ENCODE peak calls at places on chromosomes 6 and 20, in seven cellular contexts. Q is progenitor cell of endocrine pancreas, N is HFF-Myc, R is neural crest cell, T is DND-41, J is BE2C, A is heart right ventricle. U is an unnamed sample.

GRCh38 chr6:13413466-13413862 is 73.9 kb downstream of the GFOD1 start:
- DNase-seq in J (no peak), A (no peak), N (no peak), T (no peak), Q (no peak), R (no peak), U (no peak)

GRCh38 chr20:49297605-49298530 is 20.0 kb upstream of the ZNFX1 start:
- DNase-seq in T (no peak), J (no peak), R (no peak), A (no peak), Q (no peak), N (no peak), U (no peak)

GRCh38 chr6:28979679-28980078 is 25.4 kb downstream of the ZNF311 start:
- DNase-seq in N (no peak), Q (no peak), A (no peak), R (no peak), J (no peak), T (no peak), U (no peak)

GRCh38 chr6:77368660-77369313 is 94.5 kb downstream of the HTR1B start:
- DNase-seq in N (no peak), T (no peak), R (no peak), A (peak), J (no peak), Q (no peak), U (peak)

GRCh38 chr6:106844930-106845329 is 129.6 kb downstream of the CD24 start:
- DNase-seq in T (no peak), Q (no peak), N (no peak), A (no peak), R (no peak), J (no peak), U (no peak)

GRCh38 chr20:51531141-51531710 is 11.3 kb downstream of the NFATC2 start:
- DNase-seq in T (no peak), N (no peak), J (no peak), Q (no peak), R (no peak), A (no peak), U (no peak)

GRCh38 chr6:118650500-118651281 is 700 bp downstream of the CEP85L start:
- DNase-seq in A (peak), R (peak), J (peak), N (no peak), T (peak), Q (peak), U (peak)

GRCh38 chr6:130020106-130020851 is 1.9 kb downstream of the L3MBTL3 start:
- DNase-seq in R (peak), T (no peak), N (no peak), J (peak), A (peak), Q (peak), U (peak)

GRCh38 chr6:21500314-21500713 is 93.2 kb upstream of the SOX4 start:
- DNase-seq in N (no peak), R (no peak), A (no peak), T (no peak), Q (no peak), J (no peak), U (no peak)

GRCh38 chr20:49245921-49246740 is 26.9 kb downstream of the DDX27 start:
- DNase-seq in R (no peak), Q (no peak), A (no peak), N (peak), J (peak), T (peak), U (no peak)

GRCh38 chr20:17992847-17993508 is 24.2 kb downstream of the MGME1 start:
- DNase-seq in Q (no peak), J (no peak), N (no peak), T (no peak), R (no peak), A (no peak), U (no peak)

GRCh38 chr6:26322645-26323482 is 42.1 kb upstream of the BTN3A2 start:
- DNase-seq in R (peak), N (peak), J (peak), A (no peak), T (peak), Q (no peak), U (no peak)

GRCh38 chr6:12958052-12958706 is 241.6 kb downstream of the PHACTR1 start:
- DNase-seq in Q (no peak), A (no peak), T (no peak), J (no peak), R (no peak), N (no peak), U (no peak)

GRCh38 chr6:129920103-129920798 is 59.1 kb upstream of the TMEM244 start:
- DNase-seq in T (no peak), N (no peak), R (no peak), Q (no peak), A (no peak), J (no peak), U (no peak)

GRCh38 chr20:7627734-7628663 is 312.3 kb downstream of the HAO1 start:
- DNase-seq in R (no peak), T (no peak), A (no peak), N (peak), Q (no peak), J (no peak), U (no peak)

GRCh38 chr20:59006864-59007757 is at the start of gene CTSZ:
- DNase-seq in N (no peak), T (no peak), A (peak), Q (peak), R (no peak), J (no peak), U (peak)

GRCh38 chr6:122806290-122806689 is 17.2 kb downstream of the SMPDL3A start:
- DNase-seq in T (no peak), R (no peak), A (no peak), N (no peak), J (no peak), Q (no peak), U (no peak)

GRCh38 chr6:36560822-36561221 is 13.5 kb upstream of the STK38 start:
- DNase-seq in N (no peak), J (no peak), R (no peak), T (no peak), Q (no peak), A (no peak), U (no peak)

GRCh38 chr6:378958-379366 is 12.6 kb upstream of the IRF4 start:
- DNase-seq in R (no peak), J (no peak), Q (no peak), N (no peak), T (no peak), A (no peak), U (no peak)

GRCh38 chr6:142444800-142445405 is 143.1 kb downstream of the ADGRG6 start:
- DNase-seq in J (no peak), A (no peak), Q (no peak), T (no peak), N (no peak), R (no peak), U (no peak)

GRCh38 chr6:55957961-55958422 is 82.6 kb upstream of the BMP5 start:
- DNase-seq in Q (no peak), T (no peak), A (no peak), J (no peak), R (no peak), N (peak), U (no peak)

GRCh38 chr6:109891924-109892323 is 86.2 kb upstream of the GPR6 start:
- DNase-seq in J (no peak), A (no peak), R (no peak), T (no peak), N (no peak), Q (no peak), U (no peak)

GRCh38 chr6:137880633-137881521 is 13.8 kb downstream of the TNFAIP3 start:
- DNase-seq in N (no peak), T (no peak), J (no peak), A (peak), R (no peak), Q (no peak), U (no peak)

GRCh38 chr6:6915813-6916547 is 191.8 kb upstream of the RREB1 start:
- DNase-seq in R (no peak), J (no peak), A (peak), N (no peak), Q (no peak), T (no peak), U (no peak)

GRCh38 chr6:110938176-110938575 is 20.3 kb upstream of the GTF3C6 start:
- DNase-seq in Q (no peak), T (no peak), R (no peak), N (no peak), A (no peak), J (no peak), U (no peak)

GRCh38 chr6:105986998-105987397 is 99.1 kb upstream of the PRDM1 start:
- DNase-seq in R (no peak), J (no peak), T (no peak), N (no peak), A (no peak), Q (no peak), U (no peak)

GRCh38 chr20:51327251-51327841 is 215.2 kb downstream of the NFATC2 start:
- DNase-seq in N (no peak), R (no peak), T (no peak), A (no peak), J (no peak), Q (no peak), U (no peak)

GRCh38 chr6:128532827-128533226 is 12.4 kb upstream of the PTPRK start:
- DNase-seq in A (no peak), R (no peak), Q (no peak), T (no peak), J (no peak), N (no peak), U (no peak)

GRCh38 chr6:46655803-46656202 is 3.0 kb downstream of the SLC25A27 start:
- DNase-seq in Q (peak), T (no peak), R (peak), J (peak), N (no peak), A (no peak), U (peak)
- TF ChIP-seq CTCF in Q (peak), T (no peak), R (peak), J (peak), N (peak), A (no peak), U (peak)

GRCh38 chr6:143805832-143806281 is 37.3 kb upstream of the LTV1 start:
- DNase-seq in A (no peak), J (no peak), N (no peak), Q (no peak), T (no peak), R (no peak), U (no peak)

GRCh38 chr6:143806282-143807102 is 36.6 kb upstream of the LTV1 start:
- DNase-seq in J (no peak), Q (no peak), R (no peak), N (peak), T (no peak), A (no peak), U (no peak)

GRCh38 chr6:143803769-143804540 is 39.2 kb upstream of the LTV1 start:
- DNase-seq in T (no peak), N (no peak), J (no peak), A (no peak), R (no peak), Q (no peak), U (no peak)

GRCh38 chr6:143804835-143805239 is 38.3 kb upstream of the LTV1 start:
- DNase-seq in Q (no peak), T (no peak), R (no peak), A (no peak), J (no peak), N (no peak), U (no peak)

GRCh38 chr6:143807103-143807425 is 36.1 kb upstream of the LTV1 start:
- DNase-seq in A (no peak), R (no peak), N (no peak), T (no peak), J (no peak), Q (no peak), U (no peak)
- TF ChIP-seq CTCF in A (no peak), R (no peak), N (no peak), T (no peak), J (no peak), Q (no peak), U (no peak)

GRCh38 chr6:16764188-16764950 is 3.1 kb upstream of the ATXN1 start:
- DNase-seq in A (no peak), Q (no peak), N (no peak), T (no peak), R (no peak), J (no peak), U (no peak)
- TF ChIP-seq CTCF in A (peak), Q (peak), N (peak), T (peak), R (peak), J (peak), U (peak)

GRCh38 chr20:31560094-31560899 is 44.8 kb upstream of the ID1 start:
- DNase-seq in A (peak), T (peak), J (peak), Q (peak), R (peak), N (no peak), U (peak)
- TF ChIP-seq CTCF in A (peak), T (peak), J (peak), Q (peak), R (peak), N (peak), U (peak)

U was measured in glutamatergic neuron.